ENCODE peak calls at places on chromosomes 12 and 14, in five cellular contexts. One of them, this sample, is unnamed.

GRCh38 chr14:62592877-62593276 is 452.4 kb downstream of the KCNH5 start:
- DNase-seq in A549: peak; percentile 14
- DNase-seq in transverse colon: no peak
- DNase-seq in HCT116: no peak
- DNase-seq in testis: no peak
- DNase-seq in this sample: no peak

GRCh38 chr14:69850086-69850735 is 29.0 kb upstream of the SMOC1 start:
- DNase-seq in A549: no peak
- DNase-seq in testis: peak; percentile 23
- DNase-seq in transverse colon: no peak
- DNase-seq in HCT116: no peak
- DNase-seq in this sample: no peak

GRCh38 chr12:68896881-68897540 is 36.0 kb downstream of the CPM start:
- DNase-seq in A549: no peak
- DNase-seq in testis: no peak
- DNase-seq in transverse colon: no peak
- DNase-seq in HCT116: no peak
- DNase-seq in this sample: no peak

GRCh38 chr14:78535041-78535440 is 364.9 kb downstream of the NRXN3 start:
- DNase-seq in HCT116: no peak
- DNase-seq in A549: no peak
- DNase-seq in transverse colon: no peak
- DNase-seq in testis: no peak
- DNase-seq in this sample: no peak

GRCh38 chr12:88998421-88998820 is 353.9 kb downstream of the DUSP6 start:
- DNase-seq in HCT116: no peak
- DNase-seq in A549: no peak
- DNase-seq in transverse colon: no peak
- DNase-seq in testis: no peak
- DNase-seq in this sample: no peak

GRCh38 chr14:105158804-105159203 is 9.8 kb downstream of the JAG2 start:
- DNase-seq in transverse colon: no peak
- DNase-seq in HCT116: no peak
- DNase-seq in A549: no peak
- DNase-seq in testis: no peak
- DNase-seq in this sample: no peak

GRCh38 chr12:124599074-124599999 is 31.9 kb upstream of the NCOR2 start:
- DNase-seq in A549: no peak
- DNase-seq in HCT116: no peak
- DNase-seq in testis: no peak
- DNase-seq in transverse colon: no peak
- DNase-seq in this sample: no peak

GRCh38 chr14:24473211-24473610 is 30.6 kb upstream of the SDR39U1 start:
- DNase-seq in A549: no peak
- DNase-seq in HCT116: no peak
- DNase-seq in transverse colon: no peak
- DNase-seq in testis: no peak
- DNase-seq in this sample: no peak

GRCh38 chr12:66693901-66694513 is 15.1 kb upstream of the GRIP1 start:
- DNase-seq in testis: peak; percentile 44
- DNase-seq in HCT116: peak; percentile 52
- DNase-seq in A549: peak; percentile 80
- DNase-seq in transverse colon: no peak
- DNase-seq in this sample: peak; percentile 47

GRCh38 chr12:1832801-1833595 is 12.6 kb downstream of the LRTM2 start:
- DNase-seq in A549: no peak
- DNase-seq in testis: no peak
- DNase-seq in HCT116: no peak
- DNase-seq in transverse colon: no peak
- DNase-seq in this sample: no peak

GRCh38 chr14:61126083-61126962 is 145.3 kb downstream of the SLC38A6 start:
- DNase-seq in transverse colon: no peak
- DNase-seq in testis: no peak
- DNase-seq in A549: no peak
- DNase-seq in HCT116: no peak
- DNase-seq in this sample: no peak

GRCh38 chr12:101841069-101841468 is 10.3 kb upstream of the GNPTAB start:
- DNase-seq in A549: no peak
- DNase-seq in testis: no peak
- DNase-seq in transverse colon: no peak
- DNase-seq in HCT116: no peak
- DNase-seq in this sample: no peak

GRCh38 chr14:65213316-65213715 is 111.0 kb upstream of the MAX start:
- DNase-seq in transverse colon: no peak
- DNase-seq in testis: no peak
- DNase-seq in A549: no peak
- DNase-seq in HCT116: no peak
- DNase-seq in this sample: no peak

GRCh38 chr14:101808020-101808641 is 46.6 kb downstream of the PPP2R5C start:
- DNase-seq in testis: peak; percentile 52
- DNase-seq in HCT116: no peak
- DNase-seq in A549: peak; percentile 27
- DNase-seq in transverse colon: no peak
- DNase-seq in this sample: peak; percentile 44

GRCh38 chr14:104855532-104856090 is 9.5 kb upstream of the CEP170B start:
- DNase-seq in testis: no peak
- DNase-seq in HCT116: no peak
- DNase-seq in A549: no peak
- DNase-seq in transverse colon: no peak
- DNase-seq in this sample: no peak

GRCh38 chr14:68458840-68459469 is 333.9 kb downstream of the ZFP36L1 start:
- DNase-seq in transverse colon: peak; percentile 49
- DNase-seq in testis: no peak
- DNase-seq in HCT116: no peak
- DNase-seq in A549: peak; percentile 100
- DNase-seq in this sample: no peak

GRCh38 chr12:123898673-123899072 is 74.0 kb downstream of the CCDC92 start:
- DNase-seq in HCT116: no peak
- DNase-seq in testis: no peak
- DNase-seq in transverse colon: no peak
- DNase-seq in A549: no peak
- DNase-seq in this sample: no peak

GRCh38 chr12:76300297-76300665 is 47.9 kb downstream of the BBS10 start:
- DNase-seq in testis: no peak
- DNase-seq in HCT116: no peak
- DNase-seq in A549: no peak
- DNase-seq in transverse colon: no peak
- DNase-seq in this sample: no peak

GRCh38 chr14:68401855-68402254 is 391.0 kb downstream of the ZFP36L1 start:
- DNase-seq in A549: no peak
- DNase-seq in transverse colon: no peak
- DNase-seq in HCT116: no peak
- DNase-seq in testis: no peak
- DNase-seq in this sample: no peak

GRCh38 chr14:68248481-68249255 is 429.1 kb downstream of the RAD51B start:
- DNase-seq in testis: no peak
- DNase-seq in HCT116: peak; percentile 28
- DNase-seq in A549: peak; percentile 86
- DNase-seq in transverse colon: no peak
- DNase-seq in this sample: peak; percentile 64

GRCh38 chr12:116236986-116237385 is 40.5 kb downstream of the MED13L start:
- DNase-seq in transverse colon: no peak
- DNase-seq in A549: no peak
- DNase-seq in HCT116: no peak
- DNase-seq in testis: no peak
- DNase-seq in this sample: peak; percentile 24

GRCh38 chr14:89013098-89013504 is 188.7 kb downstream of the TTC8 start:
- DNase-seq in transverse colon: peak; percentile 79
- DNase-seq in HCT116: peak; percentile 50
- DNase-seq in A549: peak; percentile 87
- DNase-seq in testis: peak; percentile 86
- DNase-seq in this sample: peak; percentile 56

GRCh38 chr12:123971770-123972447 is 722 bp downstream of the CCDC92 start:
- DNase-seq in A549: peak; percentile 50
- DNase-seq in testis: peak; percentile 50
- DNase-seq in HCT116: no peak
- DNase-seq in transverse colon: peak; percentile 49
- DNase-seq in this sample: peak; percentile 44

GRCh38 chr12:5773550-5773949 is 171.5 kb downstream of the ANO2 start:
- DNase-seq in transverse colon: no peak
- DNase-seq in testis: no peak
- DNase-seq in HCT116: no peak
- DNase-seq in A549: no peak
- DNase-seq in this sample: no peak

GRCh38 chr12:130832561-130833209 is 6.4 kb downstream of the STX2 start:
- DNase-seq in A549: peak; percentile 30
- DNase-seq in transverse colon: no peak
- DNase-seq in testis: no peak
- DNase-seq in HCT116: no peak
- DNase-seq in this sample: peak; percentile 99

GRCh38 chr14:81211844-81212243 is 8.9 kb downstream of the GTF2A1 start:
- DNase-seq in testis: no peak
- DNase-seq in transverse colon: no peak
- DNase-seq in HCT116: no peak
- DNase-seq in A549: peak; percentile 37
- DNase-seq in this sample: peak; percentile 34

GRCh38 chr12:46661161-46661845 is 164.5 kb downstream of the SLC38A4 start:
- DNase-seq in A549: peak; percentile 90
- DNase-seq in testis: peak; percentile 58
- DNase-seq in HCT116: peak; percentile 71
- DNase-seq in transverse colon: no peak
- DNase-seq in this sample: peak; percentile 46

GRCh38 chr12:99809921-99810320 is 162.4 kb downstream of the GARIN6 start:
- DNase-seq in HCT116: no peak
- DNase-seq in A549: no peak
- DNase-seq in transverse colon: no peak
- DNase-seq in testis: no peak
- DNase-seq in this sample: no peak

GRCh38 chr14:56328021-56328420 is 209.8 kb downstream of the PELI2 start:
- DNase-seq in testis: no peak
- DNase-seq in A549: no peak
- DNase-seq in HCT116: no peak
- DNase-seq in transverse colon: no peak
- DNase-seq in this sample: no peak

GRCh38 chr12:69417231-69417630 is 53.0 kb upstream of the FRS2 start:
- DNase-seq in testis: no peak
- DNase-seq in HCT116: no peak
- DNase-seq in transverse colon: no peak
- DNase-seq in A549: no peak
- DNase-seq in this sample: no peak

DNA sequence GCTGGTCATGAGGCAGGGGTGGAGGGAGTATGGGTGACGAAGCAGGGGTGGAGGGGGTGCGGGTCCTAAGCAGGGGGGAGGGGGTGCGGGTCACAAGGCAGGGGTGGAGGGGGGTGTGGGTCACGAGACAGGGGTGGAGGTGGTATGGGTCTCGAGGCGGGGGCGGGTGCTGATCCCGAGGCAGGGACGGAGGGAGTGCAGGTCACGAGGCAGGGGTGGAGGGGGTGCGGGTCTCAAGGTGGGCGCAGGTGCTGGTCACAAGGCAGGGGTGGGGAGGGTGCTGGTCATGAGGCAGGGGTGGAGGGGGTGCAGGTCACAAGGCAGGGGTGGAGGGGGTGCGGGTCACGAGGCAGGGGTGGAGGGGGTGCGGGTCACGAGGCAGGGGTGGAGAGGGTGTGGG is 56.5 kb downstream of the ITPK1 start:
- DNase-seq in A549: no peak
- DNase-seq in testis: no peak
- DNase-seq in transverse colon: no peak
- DNase-seq in HCT116: no peak
- DNase-seq in this sample: no peak
- TF ChIP-seq POLR2A in A549: no peak
- TF ChIP-seq POLR2A in testis: no peak
- TF ChIP-seq POLR2A in transverse colon: no peak
- TF ChIP-seq POLR2A in HCT116: no peak
- TF ChIP-seq POLR2A in this sample: no peak

DNA sequence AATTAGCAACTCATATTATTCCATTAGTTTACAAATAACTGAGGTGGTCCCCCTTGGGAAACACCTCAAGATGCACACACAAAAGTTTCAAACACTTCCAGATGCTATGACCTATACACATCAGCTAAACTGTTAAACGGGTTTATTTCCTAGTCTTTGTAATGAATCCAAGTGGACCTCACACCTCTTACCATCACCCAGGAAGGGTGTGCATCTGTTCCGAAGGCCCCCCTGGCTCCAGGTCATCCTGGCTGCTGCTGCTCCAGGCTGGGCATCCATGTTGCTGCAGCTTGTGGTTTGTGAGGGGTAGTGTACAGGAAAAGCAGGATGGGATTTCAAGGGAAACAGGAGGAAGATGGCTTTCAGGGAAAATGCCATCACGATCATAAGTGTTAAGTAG is 6.8 kb downstream of the HNRNPC start:
- DNase-seq in testis: no peak
- DNase-seq in transverse colon: no peak
- DNase-seq in A549: no peak
- DNase-seq in HCT116: no peak
- DNase-seq in this sample: no peak
- TF ChIP-seq POLR2A in testis: no peak
- TF ChIP-seq POLR2A in transverse colon: no peak
- TF ChIP-seq POLR2A in A549: no peak
- TF ChIP-seq POLR2A in HCT116: no peak
- TF ChIP-seq POLR2A in this sample: no peak

GRCh38 chr12:21650997-21651396 is 6.6 kb downstream of the LDHB start:
- DNase-seq in transverse colon: no peak
- DNase-seq in HCT116: no peak
- DNase-seq in A549: no peak
- DNase-seq in testis: no peak
- DNase-seq in this sample: no peak
- TF ChIP-seq POLR2A in transverse colon: no peak
- TF ChIP-seq POLR2A in HCT116: no peak
- TF ChIP-seq POLR2A in A549: no peak
- TF ChIP-seq POLR2A in testis: no peak
- TF ChIP-seq POLR2A in this sample: no peak

DNA sequence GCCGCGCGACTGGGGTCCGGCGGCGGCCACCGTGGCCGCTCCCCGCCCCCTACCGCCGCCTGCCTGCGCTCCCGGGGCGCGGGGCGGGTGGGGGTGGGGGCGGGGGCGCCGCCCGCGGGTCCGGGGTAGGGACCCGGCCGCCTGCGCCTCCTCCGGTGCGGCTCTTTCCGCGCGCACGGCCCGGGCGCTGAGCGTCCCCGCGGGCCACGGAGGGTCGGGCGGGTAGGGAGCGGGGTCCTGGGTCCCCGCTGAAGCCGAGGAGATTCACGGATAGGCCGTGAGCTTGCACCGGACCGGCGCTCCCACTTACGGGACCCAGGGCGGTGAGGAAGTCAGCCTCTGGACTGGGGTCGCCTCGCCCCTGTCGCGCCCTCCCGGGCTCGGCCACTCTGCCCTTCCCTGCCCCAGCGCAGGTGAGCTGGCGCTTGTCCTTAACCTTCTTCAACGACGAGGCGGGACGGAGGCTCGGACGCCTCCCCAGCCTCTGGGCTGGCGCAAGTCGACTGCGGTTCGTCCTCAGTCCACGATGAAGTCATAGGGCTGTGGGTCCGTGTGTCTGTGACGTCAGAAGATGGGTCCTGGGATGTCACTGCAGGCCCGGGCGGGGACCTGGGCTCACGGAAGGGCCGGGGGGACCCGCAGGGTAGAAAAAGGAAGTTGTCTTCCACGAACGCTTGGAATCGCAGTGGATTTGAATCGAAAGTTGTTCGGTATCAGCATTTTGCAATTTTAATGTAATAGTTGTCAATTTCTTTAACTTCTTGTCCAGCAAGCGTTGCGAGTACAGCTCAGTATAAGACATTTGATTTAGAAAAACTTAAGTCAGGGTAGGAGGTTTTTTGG is 572 bp downstream of the FBXO34 start:
- DNase-seq in transverse colon: peak; percentile 79
- DNase-seq in A549: peak; percentile 90
- DNase-seq in HCT116: peak; percentile 67
- DNase-seq in testis: peak; percentile 89
- DNase-seq in this sample: peak; percentile 93
- TF ChIP-seq POLR2A in transverse colon: peak; percentile 80
- TF ChIP-seq POLR2A in A549: peak; percentile 42
- TF ChIP-seq POLR2A in HCT116: no peak
- TF ChIP-seq POLR2A in testis: no peak
- TF ChIP-seq POLR2A in this sample: peak; percentile 77

This sample was measured in erythroblast.